ENCODE peak calls at places on chromosomes 6 and 20, in ten cellular contexts. B is hypothalamus; K is CD8-positive, alpha-beta T cell; R is HEK293T; Q is SK-N-SH; X is stimulated activated CD8-positive, alpha-beta memory T cell treated with anti-CD3 and anti-CD28 coated beads, Interleukin-15, amount 100 ng/mL, for 4 hours; T is stimulated activated naive B cell treated with anti-CD40 and anti-IgM and Interleukin-4, amounts not matched to agents 10 μg/mL and 1 μg/mL and 100 μg/mL, for 72 hours; V is iPS DF 6.9; H is stimulated activated CD4-positive, alpha-beta T cell treated with anti-CD3 and anti-CD28 coated beads, Interleukin-4, amount 100 ng/mL, for 1 hour; D is activated naive CD8-positive, alpha-beta T cell treated with anti-CD3 and anti-CD28 coated beads, Interleukin-2, amount 50 U/mL, for 24 hours. G is an unnamed sample.
A peak's percentile ranks its signal among the peaks of the same experiment; 100 is the strongest.

GRCh38 chr20:35215066-35215956 is 11.2 kb upstream of the MMP24 start:
- DNase-seq in B (no peak), K (no peak), R (no peak), Q (no peak), X (no peak), T (no peak), V (no peak), H (no peak), D (no peak), G (no peak)

GRCh38 chr20:59580991-59581401 is 23.3 kb upstream of the PHACTR3 start:
- DNase-seq in B (no peak), K (no peak), R (no peak), Q (no peak), X (no peak), T (no peak), V (no peak), H (no peak), D (no peak), G (no peak)

GRCh38 chr6:164563866-164564265 is 745.5 kb downstream of the C6orf118 start:
- DNase-seq in B (no peak), K (no peak), R (no peak), Q (no peak), X (no peak), T (no peak), V (no peak), H (no peak), D (no peak), G (no peak)

GRCh38 chr6:51077967-51078518 is 259.4 kb downstream of the TFAP2B start:
- DNase-seq in B (no peak), K (no peak), R (no peak), Q (no peak), X (no peak), T (no peak), V (no peak), H (no peak), D (no peak), G (no peak)

GRCh38 chr6:75230484-75231325 is 12.9 kb downstream of the COX7A2 start:
- DNase-seq in B (no peak), K (no peak), R (peak; percentile 60), Q (peak; percentile 36), X (no peak), T (no peak), V (no peak), H (no peak), D (no peak), G (no peak)

GRCh38 chr20:36399147-36399968 is 93.2 kb downstream of the DLGAP4 start:
- DNase-seq in B (no peak), K (no peak), R (peak; percentile 80), Q (peak; percentile 81), X (no peak), T (peak; percentile 10), V (peak; percentile 85), H (peak; percentile 31), D (peak; percentile 53), G (peak; percentile 72)

GRCh38 chr6:36510365-36510764 is 36.9 kb downstream of the STK38 start:
- DNase-seq in B (no peak), K (no peak), R (no peak), Q (no peak), X (no peak), T (no peak), V (no peak), H (no peak), D (no peak), G (no peak)

GRCh38 chr6:30821862-30822784 is 62.2 kb upstream of the DDR1 start:
- DNase-seq in B (no peak), K (no peak), R (no peak), Q (peak; percentile 45), X (no peak), T (no peak), V (no peak), H (no peak), D (no peak), G (peak; percentile 62)

GRCh38 chr6:32047084-32047478 is 8.9 kb downstream of the CYP21A2 start:
- DNase-seq in B (no peak), K (no peak), R (no peak), Q (no peak), X (no peak), T (no peak), V (no peak), H (no peak), D (no peak), G (no peak)

GRCh38 chr6:150269857-150270223 is 99.0 kb upstream of the IYD start:
- DNase-seq in B (no peak), K (no peak), R (no peak), Q (no peak), X (no peak), T (no peak), V (no peak), H (no peak), D (no peak), G (no peak)